ENCODE peak calls at places on chromosomes 16 and 17, in ten cellular contexts. S is A549; W is foreskin keratinocyte; A is effector memory CD4-positive, alpha-beta T cell; Y is HCT116; K is thoracic aorta; D is pancreas; X is fibroblast of lung; B is stomach; I is uterus. N is an unnamed sample. For H3K4me1, the result is how much of the 10 kb centered on the place peaks cover.

GRCh38 chr16:83722501-83723183 is 85.1 kb upstream of the HSBP1 start:
- DNase-seq in S (no peak), A (no peak), B (no peak), I (no peak), Y (no peak), D (no peak), K (no peak), W (no peak), X (peak), N (no peak)

GRCh38 chr17:17414316-17414937 is 62.4 kb upstream of the MED9 start:
- DNase-seq in A (no peak), K (no peak), B (no peak), D (no peak), W (peak), S (no peak), X (peak), Y (no peak), I (no peak), N (no peak)

GRCh38 chr16:24610421-24610765 is 71.0 kb downstream of the RBBP6 start:
- DNase-seq in X (peak), S (no peak), I (peak), D (no peak), A (no peak), K (no peak), Y (no peak), B (no peak), W (peak), N (no peak)

GRCh38 chr17:55420067-55420775 is 1.4 kb downstream of the MMD start:
- DNase-seq in K (no peak), S (no peak), D (no peak), X (no peak), Y (no peak), B (peak), W (no peak), I (no peak), A (no peak), N (no peak)

GRCh38 chr16:88628512-88628974 is 9.8 kb upstream of the IL17C start:
- DNase-seq in I (no peak), Y (no peak), K (no peak), X (no peak), B (no peak), S (peak), A (no peak), D (no peak), W (no peak), N (no peak)

GRCh38 chr16:4519274-4520058 is 19.1 kb downstream of the CDIP1 start:
- DNase-seq in B (no peak), S (no peak), D (no peak), A (no peak), X (no peak), I (no peak), W (no peak), Y (no peak), K (no peak), N (no peak)

GRCh38 chr16:2821483-2822157 is 4.6 kb downstream of the PRSS21 start:
- DNase-seq in W (no peak), A (no peak), S (no peak), X (no peak), K (no peak), Y (no peak), D (no peak), B (no peak), I (peak), N (no peak)

GRCh38 chr16:48102083-48103008 is 53.4 kb downstream of the ABCC12 start:
- DNase-seq in S (no peak), B (no peak), X (no peak), D (no peak), W (no peak), A (no peak), Y (no peak), K (no peak), I (no peak), N (no peak)

GRCh38 chr16:35440875-35441274 is 1981.5 kb downstream of the TP53TG3F start:
- DNase-seq in A (no peak), X (no peak), S (no peak), D (no peak), I (no peak), K (no peak), B (no peak), Y (no peak), W (no peak), N (no peak)

GRCh38 chr16:85463672-85464071 is 149.4 kb upstream of the GSE1 start:
- DNase-seq in A (no peak), Y (no peak), D (no peak), K (no peak), I (no peak), S (no peak), W (no peak), B (no peak), X (no peak), N (no peak)
- H3K4me1 ChIP-seq in A (under half), Y (under half), D (under half), K (under half), I (under half), S (under half), W (under half), B (half or more), X (under half), N (under half)

GRCh38 chr17:79695293-79696158 is 35.2 kb upstream of the ENPP7 start:
- DNase-seq in K (no peak), X (peak), A (no peak), S (no peak), I (no peak), W (no peak), D (no peak), Y (no peak), B (no peak), N (no peak)

GRCh38 chr17:79699386-79700036 is 31.2 kb upstream of the ENPP7 start:
- DNase-seq in X (no peak), W (no peak), D (no peak), Y (peak), A (no peak), I (no peak), K (no peak), S (no peak), B (no peak), N (no peak)

GRCh38 chr17:79696159-79696982 is 34.4 kb upstream of the ENPP7 start:
- DNase-seq in D (no peak), A (no peak), B (no peak), K (no peak), S (no peak), W (no peak), I (no peak), Y (no peak), X (peak), N (no peak)

GRCh38 chr17:79700574-79700973 is 30.2 kb upstream of the ENPP7 start:
- DNase-seq in A (no peak), K (no peak), B (no peak), X (no peak), Y (no peak), W (no peak), S (peak), I (no peak), D (no peak), N (no peak)

GRCh38 chr17:79698086-79698690 is 32.6 kb upstream of the ENPP7 start:
- DNase-seq in A (no peak), B (no peak), I (no peak), S (no peak), W (no peak), D (no peak), Y (no peak), K (no peak), X (no peak), N (no peak)
- H3K27ac ChIP-seq in A (no peak), B (no peak), I (no peak), S (no peak), W (no peak), D (no peak), Y (no peak), K (no peak), X (no peak), N (no peak)

DNA sequence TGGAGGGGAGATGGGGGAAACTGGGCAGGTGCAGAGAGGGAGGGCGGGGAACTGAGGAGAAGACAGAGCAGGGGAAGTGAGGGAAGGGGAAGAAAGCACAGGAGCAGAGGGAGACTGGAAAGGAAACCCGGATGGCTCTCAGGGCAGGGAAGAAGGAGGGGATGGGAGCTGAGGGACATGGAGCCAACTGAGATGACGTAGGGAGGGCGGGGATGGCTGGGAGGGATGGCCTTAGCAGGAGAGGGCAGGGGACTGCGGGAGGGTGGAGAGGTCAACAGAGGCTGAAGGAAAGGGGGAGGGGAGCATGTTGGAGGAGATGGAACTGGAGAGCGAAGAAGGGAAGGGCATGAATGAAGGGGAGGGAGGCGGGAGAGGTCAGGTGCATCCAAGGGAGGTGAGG is 81.9 kb downstream of the KCNJ12 start:
- DNase-seq in X (no peak), D (no peak), K (no peak), Y (no peak), B (no peak), S (no peak), W (no peak), A (no peak), I (no peak), N (peak)
- H3K4me1 ChIP-seq in X (under half), D (under half), K (under half), Y (under half), B (under half), S (under half), W (under half), A (under half), I (under half), N (under half)

GRCh38 chr16:8850279-8850885 is 18.4 kb downstream of the CARHSP1 start:
- DNase-seq in A (no peak), X (peak), W (peak), D (no peak), S (no peak), B (no peak), Y (no peak), K (no peak), I (peak), N (peak)
- H3K27ac ChIP-seq in A (no peak), X (peak), W (peak), D (no peak), S (no peak), B (no peak), Y (no peak), K (peak), I (peak), N (peak)